ENCODE peak calls at places on chromosomes 7 and 10, in four cellular contexts. One of them, this sample, is unnamed.

GRCh38 chr10:31062856-31063255 is 31.2 kb upstream of the ZNF438 start:
- DNase-seq in tibial artery: no peak
- DNase-seq in psoas muscle: no peak
- DNase-seq in thoracic aorta: no peak
- DNase-seq in this sample: no peak

GRCh38 chr7:94620703-94621118 is 35.2 kb downstream of the SGCE start:
- DNase-seq in tibial artery: peak; percentile 81
- DNase-seq in thoracic aorta: peak; percentile 48
- DNase-seq in psoas muscle: peak; percentile 81
- DNase-seq in this sample: no peak

GRCh38 chr10:101895781-101896180 is 52.2 kb upstream of the KCNIP2 start:
- DNase-seq in tibial artery: no peak
- DNase-seq in psoas muscle: no peak
- DNase-seq in thoracic aorta: no peak
- DNase-seq in this sample: no peak

GRCh38 chr7:151704969-151705743 is 171.8 kb downstream of the PRKAG2 start:
- DNase-seq in psoas muscle: no peak
- DNase-seq in tibial artery: no peak
- DNase-seq in thoracic aorta: no peak
- DNase-seq in this sample: no peak

GRCh38 chr10:68333452-68333851 is 724 bp upstream of the PBLD start:
- DNase-seq in psoas muscle: no peak
- DNase-seq in tibial artery: no peak
- DNase-seq in thoracic aorta: no peak
- DNase-seq in this sample: no peak

GRCh38 chr7:133931053-133931452 is 196.1 kb upstream of the LRGUK start:
- DNase-seq in tibial artery: no peak
- DNase-seq in psoas muscle: no peak
- DNase-seq in thoracic aorta: no peak
- DNase-seq in this sample: no peak

GRCh38 chr10:49079499-49079898 is 35.8 kb downstream of the VSTM4 start:
- DNase-seq in thoracic aorta: no peak
- DNase-seq in tibial artery: no peak
- DNase-seq in psoas muscle: no peak
- DNase-seq in this sample: no peak

GRCh38 chr10:117216611-117217195 is 19.4 kb downstream of the KCNK18 start:
- DNase-seq in tibial artery: peak; percentile 27
- DNase-seq in psoas muscle: peak; percentile 66
- DNase-seq in thoracic aorta: no peak
- DNase-seq in this sample: peak; percentile 71

GRCh38 chr10:104267721-104268690 is 978 bp upstream of the GSTO2 start:
- DNase-seq in thoracic aorta: no peak
- DNase-seq in psoas muscle: no peak
- DNase-seq in tibial artery: no peak
- DNase-seq in this sample: no peak

GRCh38 chr7:50330254-50330653 is 25.7 kb downstream of the IKZF1 start:
- DNase-seq in psoas muscle: no peak
- DNase-seq in thoracic aorta: no peak
- DNase-seq in tibial artery: no peak
- DNase-seq in this sample: no peak

GRCh38 chr7:129394982-129395906 is 39.0 kb upstream of the STRIP2 start:
- DNase-seq in psoas muscle: no peak
- DNase-seq in tibial artery: no peak
- DNase-seq in thoracic aorta: no peak
- DNase-seq in this sample: no peak

GRCh38 chr7:122605929-122606328 is 93.0 kb downstream of the RNF133 start:
- DNase-seq in tibial artery: no peak
- DNase-seq in thoracic aorta: no peak
- DNase-seq in psoas muscle: no peak
- DNase-seq in this sample: no peak

GRCh38 chr10:16792675-16793074 is 24.5 kb downstream of the RSU1 start:
- DNase-seq in thoracic aorta: peak; percentile 25
- DNase-seq in psoas muscle: peak; percentile 32
- DNase-seq in tibial artery: peak; percentile 34
- DNase-seq in this sample: no peak

GRCh38 chr7:155299539-155300202 is 2.0 kb downstream of the INSIG1 start:
- DNase-seq in psoas muscle: no peak
- DNase-seq in thoracic aorta: no peak
- DNase-seq in tibial artery: no peak
- DNase-seq in this sample: no peak

GRCh38 chr10:89206402-89207180 is 526 bp downstream of the CH25H start:
- DNase-seq in psoas muscle: no peak
- DNase-seq in tibial artery: no peak
- DNase-seq in thoracic aorta: no peak
- DNase-seq in this sample: no peak

GRCh38 chr7:107610353-107610752 is 30.3 kb downstream of the BCAP29 start:
- DNase-seq in tibial artery: no peak
- DNase-seq in psoas muscle: no peak
- DNase-seq in thoracic aorta: no peak
- DNase-seq in this sample: no peak

GRCh38 chr10:112221545-112221944 is 38.0 kb upstream of the GPAM start:
- DNase-seq in thoracic aorta: no peak
- DNase-seq in tibial artery: no peak
- DNase-seq in psoas muscle: no peak
- DNase-seq in this sample: no peak

GRCh38 chr10:13787015-13787421 is 200.3 kb downstream of the PRPF18 start:
- DNase-seq in tibial artery: no peak
- DNase-seq in thoracic aorta: no peak
- DNase-seq in psoas muscle: no peak
- DNase-seq in this sample: peak; percentile 63

GRCh38 chr10:77602231-77602912 is 35.2 kb downstream of the KCNMA1 start:
- DNase-seq in tibial artery: no peak
- DNase-seq in thoracic aorta: no peak
- DNase-seq in psoas muscle: no peak
- DNase-seq in this sample: no peak

GRCh38 chr7:75727881-75728592 is 10.7 kb downstream of the HIP1 start:
- DNase-seq in psoas muscle: peak; percentile 25
- DNase-seq in thoracic aorta: no peak
- DNase-seq in tibial artery: no peak
- DNase-seq in this sample: peak; percentile 45

DNA sequence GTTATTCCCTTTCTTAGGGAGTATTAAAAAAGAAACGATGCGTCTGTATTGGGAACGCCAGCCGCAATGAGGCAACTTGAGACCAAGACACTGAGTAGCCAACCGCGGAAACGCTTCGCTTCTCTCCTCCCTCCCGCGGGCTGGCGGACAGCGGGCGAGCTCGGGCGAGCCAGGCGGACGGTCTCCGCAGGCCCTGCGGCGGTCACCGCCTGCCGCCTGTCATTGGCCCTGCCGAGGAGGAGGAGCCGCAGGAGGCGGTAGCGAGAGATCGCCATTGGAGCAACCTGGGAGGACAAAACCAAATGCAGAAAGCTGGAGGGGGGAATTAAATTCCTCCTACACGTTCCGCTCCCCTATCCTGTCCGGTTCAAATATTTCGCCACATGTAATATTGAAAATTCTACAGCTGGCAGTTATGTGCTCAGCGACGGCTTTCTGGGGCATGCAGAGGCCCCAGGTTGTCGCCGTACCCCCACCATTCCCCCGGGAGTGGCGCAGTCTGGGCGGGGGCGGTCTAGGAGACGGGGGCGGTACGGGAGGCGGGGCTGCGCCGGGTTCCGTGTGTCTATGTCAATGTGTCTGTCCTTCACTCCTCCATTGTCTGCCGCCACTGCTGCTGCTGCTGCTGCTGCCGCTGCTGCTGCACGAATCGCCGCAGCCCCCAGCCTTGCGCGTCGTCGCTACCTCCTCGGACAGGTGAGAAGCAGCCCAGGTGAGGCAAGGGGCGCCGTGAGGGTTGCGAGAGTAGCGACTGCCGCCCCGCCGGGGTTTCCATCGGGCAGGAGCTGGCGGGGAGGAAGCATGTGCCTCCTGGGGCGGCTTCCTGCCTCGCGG is at the start of the genes ANKMY2 and BZW2:
- DNase-seq in psoas muscle: peak; percentile 95
- DNase-seq in thoracic aorta: peak; percentile 66
- DNase-seq in tibial artery: peak; percentile 95
- DNase-seq in this sample: peak; percentile 93
- TF ChIP-seq CTCF in psoas muscle: no peak
- TF ChIP-seq CTCF in thoracic aorta: no peak
- TF ChIP-seq CTCF in tibial artery: no peak
- TF ChIP-seq CTCF in this sample: no peak

DNA sequence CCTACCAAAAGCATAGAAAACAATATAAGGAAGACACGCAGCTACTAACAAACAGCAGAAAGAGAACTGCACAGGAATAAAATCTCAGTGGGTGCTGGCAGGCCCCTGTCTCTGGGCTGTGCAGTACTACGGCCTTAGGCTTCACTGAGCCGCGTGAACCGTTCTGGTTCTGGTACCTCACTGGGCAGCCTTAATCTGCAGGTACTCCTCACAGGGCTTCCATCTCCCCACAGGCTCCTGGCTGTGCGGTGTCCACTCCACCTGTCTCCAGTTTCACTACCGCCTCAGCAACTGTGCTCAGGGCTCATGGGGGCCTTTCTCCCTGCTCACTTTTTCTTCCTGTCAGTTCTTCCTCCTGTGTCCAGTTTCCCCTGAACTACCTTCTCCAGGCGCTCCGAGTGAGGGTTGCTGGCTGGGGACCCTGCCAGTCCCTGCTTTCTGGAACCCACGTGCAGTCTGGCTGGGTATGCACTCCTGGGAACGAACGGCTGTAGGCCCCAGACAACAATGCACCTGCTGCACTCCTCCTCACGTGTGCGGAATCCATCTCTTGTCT is 75.7 kb downstream of the VIPR2 start:
- DNase-seq in thoracic aorta: no peak
- DNase-seq in psoas muscle: no peak
- DNase-seq in tibial artery: no peak
- DNase-seq in this sample: no peak
- TF ChIP-seq CTCF in thoracic aorta: no peak
- TF ChIP-seq CTCF in psoas muscle: no peak
- TF ChIP-seq CTCF in tibial artery: no peak
- TF ChIP-seq CTCF in this sample: no peak

GRCh38 chr7:99894738-99895137 is 17.9 kb upstream of the OR2AE1 start:
- DNase-seq in psoas muscle: no peak
- DNase-seq in tibial artery: no peak
- DNase-seq in thoracic aorta: no peak
- DNase-seq in this sample: no peak
- TF ChIP-seq CTCF in psoas muscle: no peak
- TF ChIP-seq CTCF in tibial artery: no peak
- TF ChIP-seq CTCF in thoracic aorta: no peak
- TF ChIP-seq CTCF in this sample: no peak

GRCh38 chr7:2472744-2473143 is 3.5 kb downstream of the GRIFIN start:
- DNase-seq in thoracic aorta: no peak
- DNase-seq in tibial artery: no peak
- DNase-seq in psoas muscle: no peak
- DNase-seq in this sample: no peak

GRCh38 chr7:2473496-2474180 is 2.6 kb downstream of the GRIFIN start:
- DNase-seq in psoas muscle: no peak
- DNase-seq in tibial artery: no peak
- DNase-seq in thoracic aorta: no peak
- DNase-seq in this sample: no peak

GRCh38 chr7:2470204-2471021 is 5.8 kb downstream of the GRIFIN start:
- DNase-seq in psoas muscle: no peak
- DNase-seq in tibial artery: no peak
- DNase-seq in thoracic aorta: no peak
- DNase-seq in this sample: no peak

GRCh38 chr7:2471396-2471795 is 4.8 kb downstream of the GRIFIN start:
- DNase-seq in psoas muscle: no peak
- DNase-seq in tibial artery: no peak
- DNase-seq in thoracic aorta: no peak
- DNase-seq in this sample: no peak

GRCh38 chr7:2471022-2471329 is 5.2 kb downstream of the GRIFIN start:
- DNase-seq in thoracic aorta: no peak
- DNase-seq in psoas muscle: no peak
- DNase-seq in tibial artery: no peak
- DNase-seq in this sample: no peak
- TF ChIP-seq CTCF in thoracic aorta: no peak
- TF ChIP-seq CTCF in psoas muscle: no peak
- TF ChIP-seq CTCF in tibial artery: no peak
- TF ChIP-seq CTCF in this sample: no peak

DNA sequence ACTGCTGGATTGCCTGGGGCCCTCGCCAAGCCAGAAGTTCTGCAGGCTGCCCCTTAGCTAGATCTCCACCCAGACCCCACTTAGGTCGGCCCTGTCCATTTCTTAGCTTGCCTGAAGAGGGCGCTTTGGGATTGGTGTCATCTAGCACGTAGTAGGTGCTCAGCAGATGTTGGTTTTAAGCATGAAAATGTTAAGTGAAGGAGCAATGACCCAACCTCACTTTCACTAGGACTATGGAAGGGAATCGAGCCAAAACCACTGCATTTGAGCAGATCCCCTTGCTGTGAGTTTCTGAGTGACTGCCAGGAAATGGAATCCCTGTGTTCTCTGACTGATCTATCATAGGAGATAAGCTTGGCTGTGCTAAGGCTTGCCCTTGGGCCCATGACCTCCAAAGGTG is 131.7 kb upstream of the EEPD1 start:
- DNase-seq in psoas muscle: no peak
- DNase-seq in thoracic aorta: no peak
- DNase-seq in tibial artery: no peak
- DNase-seq in this sample: no peak
- TF ChIP-seq CTCF in psoas muscle: peak; percentile 41
- TF ChIP-seq CTCF in thoracic aorta: no peak
- TF ChIP-seq CTCF in tibial artery: peak; percentile 6
- TF ChIP-seq CTCF in this sample: no peak

GRCh38 chr7:47444376-47445098 is 137.4 kb downstream of the TNS3 start:
- DNase-seq in psoas muscle: no peak
- DNase-seq in tibial artery: no peak
- DNase-seq in thoracic aorta: no peak
- DNase-seq in this sample: no peak
- TF ChIP-seq CTCF in psoas muscle: peak; percentile 52
- TF ChIP-seq CTCF in tibial artery: peak; percentile 62
- TF ChIP-seq CTCF in thoracic aorta: peak; percentile 59
- TF ChIP-seq CTCF in this sample: no peak

GRCh38 chr10:72261323-72262018 is 12.3 kb upstream of the DDIT4 start:
- DNase-seq in psoas muscle: no peak
- DNase-seq in tibial artery: no peak
- DNase-seq in thoracic aorta: no peak
- DNase-seq in this sample: peak; percentile 63

GRCh38 chr10:72260588-72261322 is 13.0 kb upstream of the DDIT4 start:
- DNase-seq in thoracic aorta: no peak
- DNase-seq in psoas muscle: peak; percentile 87
- DNase-seq in tibial artery: peak; percentile 78
- DNase-seq in this sample: peak; percentile 85

GRCh38 chr10:72258617-72259016 is 15.1 kb upstream of the DDIT4 start:
- DNase-seq in tibial artery: no peak
- DNase-seq in thoracic aorta: no peak
- DNase-seq in psoas muscle: no peak
- DNase-seq in this sample: no peak

GRCh38 chr10:72260215-72260587 is 13.5 kb upstream of the DDIT4 start:
- DNase-seq in tibial artery: no peak
- DNase-seq in psoas muscle: no peak
- DNase-seq in thoracic aorta: no peak
- DNase-seq in this sample: no peak

GRCh38 chr10:72259491-72260214 is 14.1 kb upstream of the DDIT4 start:
- DNase-seq in psoas muscle: no peak
- DNase-seq in thoracic aorta: no peak
- DNase-seq in tibial artery: no peak
- DNase-seq in this sample: peak; percentile 23
- TF ChIP-seq CTCF in psoas muscle: no peak
- TF ChIP-seq CTCF in thoracic aorta: no peak
- TF ChIP-seq CTCF in tibial artery: no peak
- TF ChIP-seq CTCF in this sample: no peak

This sample was measured in natural killer cell.